ENCODE peak calls at places on chromosomes 2 and 18, in four cellular contexts. One of them, this sample, is unnamed.

GRCh38 chr2:165274698-165275097 is 35.5 kb downstream of the SCN2A start:
- DNase-seq in GM06990: no peak
- DNase-seq in GM23248: peak
- DNase-seq in lower leg skin: peak
- DNase-seq in this sample: no peak

GRCh38 chr2:234098675-234099195 is 48.2 kb downstream of the SPP2 start:
- DNase-seq in lower leg skin: no peak
- DNase-seq in GM23248: no peak
- DNase-seq in GM06990: no peak
- DNase-seq in this sample: no peak

GRCh38 chr2:65158557-65158956 is 28.7 kb upstream of the RAB1A start:
- DNase-seq in GM06990: no peak
- DNase-seq in lower leg skin: no peak
- DNase-seq in GM23248: no peak
- DNase-seq in this sample: no peak

GRCh38 chr2:217857624-217858506 is 144.9 kb downstream of the TNS1 start:
- DNase-seq in lower leg skin: no peak
- DNase-seq in GM06990: no peak
- DNase-seq in GM23248: no peak
- DNase-seq in this sample: no peak

GRCh38 chr2:179818546-179818945 is 42.9 kb downstream of the ZNF385B start:
- DNase-seq in GM06990: no peak
- DNase-seq in GM23248: peak
- DNase-seq in lower leg skin: no peak
- DNase-seq in this sample: no peak

GRCh38 chr2:159518321-159519005 is 97.9 kb downstream of the BAZ2B start:
- DNase-seq in lower leg skin: no peak
- DNase-seq in GM06990: no peak
- DNase-seq in GM23248: no peak
- DNase-seq in this sample: no peak

GRCh38 chr2:46989491-46990230 is 74.1 kb upstream of the MCFD2 start:
- DNase-seq in GM23248: no peak
- DNase-seq in GM06990: no peak
- DNase-seq in lower leg skin: no peak
- DNase-seq in this sample: no peak

GRCh38 chr2:11045294-11045693 is 110.0 kb upstream of the SLC66A3 start:
- DNase-seq in lower leg skin: no peak
- DNase-seq in GM23248: no peak
- DNase-seq in GM06990: no peak
- DNase-seq in this sample: no peak

GRCh38 chr2:170847716-170848115 is 31.0 kb downstream of the GAD1 start:
- DNase-seq in GM23248: no peak
- DNase-seq in GM06990: no peak
- DNase-seq in lower leg skin: no peak
- DNase-seq in this sample: no peak

GRCh38 chr2:176599796-176600485 is 330.7 kb downstream of the MTX2 start:
- DNase-seq in GM23248: no peak
- DNase-seq in GM06990: no peak
- DNase-seq in lower leg skin: no peak
- DNase-seq in this sample: no peak

GRCh38 chr18:64474751-64475150 is 325.9 kb upstream of the LINC00305 start:
- DNase-seq in GM06990: no peak
- DNase-seq in lower leg skin: no peak
- DNase-seq in GM23248: no peak
- DNase-seq in this sample: no peak

GRCh38 chr2:18585526-18585925 is 3.8 kb downstream of the NT5C1B start:
- DNase-seq in GM06990: no peak
- DNase-seq in lower leg skin: no peak
- DNase-seq in GM23248: peak
- DNase-seq in this sample: no peak

GRCh38 chr2:234313498-234313897 is 183.4 kb downstream of the ARL4C start:
- DNase-seq in GM06990: no peak
- DNase-seq in lower leg skin: no peak
- DNase-seq in GM23248: no peak
- DNase-seq in this sample: no peak

GRCh38 chr2:143356341-143356740 is 227.1 kb downstream of the ARHGAP15 start:
- DNase-seq in GM06990: no peak
- DNase-seq in GM23248: no peak
- DNase-seq in lower leg skin: no peak
- DNase-seq in this sample: no peak
- H3K4me3 ChIP-seq in GM06990: no peak
- H3K4me3 ChIP-seq in GM23248: no peak
- H3K4me3 ChIP-seq in lower leg skin: no peak
- H3K4me3 ChIP-seq in this sample: no peak

GRCh38 chr2:60485055-60485454 is 68.4 kb downstream of the BCL11A start:
- DNase-seq in GM06990: no peak
- DNase-seq in lower leg skin: no peak
- DNase-seq in GM23248: no peak
- DNase-seq in this sample: no peak
- H3K4me3 ChIP-seq in GM06990: no peak
- H3K4me3 ChIP-seq in lower leg skin: no peak
- H3K4me3 ChIP-seq in GM23248: no peak
- H3K4me3 ChIP-seq in this sample: no peak

DNA sequence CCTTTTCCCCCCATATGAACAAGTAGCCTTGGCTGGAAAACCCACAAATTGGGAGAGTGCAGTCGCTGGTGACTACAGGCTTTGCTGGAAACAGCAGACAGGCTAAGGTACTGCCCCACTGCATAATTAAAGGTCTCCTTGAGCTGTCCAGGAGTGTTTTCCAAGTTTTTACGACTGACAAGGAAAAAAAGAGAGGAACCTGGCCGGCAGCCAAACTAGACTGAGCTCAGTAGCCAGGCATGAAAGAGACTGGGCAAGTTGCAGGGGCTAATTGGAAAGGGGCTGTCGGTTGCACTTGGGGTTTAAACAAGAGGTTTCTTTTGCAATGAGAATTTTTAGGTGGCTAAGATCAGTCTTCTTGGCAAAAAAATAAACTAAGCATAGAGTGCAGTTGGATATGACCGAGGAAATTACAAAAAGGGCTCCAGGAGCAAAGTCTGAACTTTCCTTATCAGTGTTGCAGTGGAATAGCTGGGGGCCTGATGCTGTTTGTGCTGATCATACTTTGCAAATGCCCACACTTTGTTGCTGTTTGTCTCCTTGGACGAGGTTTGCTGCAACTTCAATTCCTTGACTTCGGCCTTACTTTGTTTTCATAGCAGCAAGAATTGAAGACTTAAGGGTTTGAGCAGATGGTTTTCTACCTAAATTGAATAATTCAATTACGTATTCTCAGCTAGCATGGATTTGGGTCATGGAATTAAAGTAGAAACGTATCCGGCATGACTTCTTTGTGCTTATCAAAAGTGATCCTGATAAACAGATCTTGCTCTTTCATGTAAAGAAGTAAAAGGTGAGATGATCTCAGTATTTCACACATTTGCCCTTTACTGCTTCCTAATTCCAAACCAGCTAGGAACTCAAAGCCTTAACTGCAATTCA is 2.2 kb downstream of the GULP1 start:
- DNase-seq in GM23248: peak
- DNase-seq in lower leg skin: peak
- DNase-seq in GM06990: no peak
- DNase-seq in this sample: no peak
- H3K4me3 ChIP-seq in GM23248: peak
- H3K4me3 ChIP-seq in lower leg skin: no peak
- H3K4me3 ChIP-seq in GM06990: no peak
- H3K4me3 ChIP-seq in this sample: peak

GRCh38 chr2:7633556-7634153 is 716.4 kb downstream of the RNF144A start:
- DNase-seq in GM23248: no peak
- DNase-seq in lower leg skin: no peak
- DNase-seq in GM06990: no peak
- DNase-seq in this sample: no peak

GRCh38 chr2:7634370-7634769 is 717.2 kb downstream of the RNF144A start:
- DNase-seq in lower leg skin: no peak
- DNase-seq in GM06990: no peak
- DNase-seq in GM23248: no peak
- DNase-seq in this sample: no peak

GRCh38 chr2:7639476-7639875 is 722.3 kb downstream of the RNF144A start:
- DNase-seq in GM23248: no peak
- DNase-seq in GM06990: no peak
- DNase-seq in lower leg skin: no peak
- DNase-seq in this sample: no peak
- H3K4me3 ChIP-seq in GM23248: no peak
- H3K4me3 ChIP-seq in GM06990: no peak
- H3K4me3 ChIP-seq in lower leg skin: no peak
- H3K4me3 ChIP-seq in this sample: no peak

DNA sequence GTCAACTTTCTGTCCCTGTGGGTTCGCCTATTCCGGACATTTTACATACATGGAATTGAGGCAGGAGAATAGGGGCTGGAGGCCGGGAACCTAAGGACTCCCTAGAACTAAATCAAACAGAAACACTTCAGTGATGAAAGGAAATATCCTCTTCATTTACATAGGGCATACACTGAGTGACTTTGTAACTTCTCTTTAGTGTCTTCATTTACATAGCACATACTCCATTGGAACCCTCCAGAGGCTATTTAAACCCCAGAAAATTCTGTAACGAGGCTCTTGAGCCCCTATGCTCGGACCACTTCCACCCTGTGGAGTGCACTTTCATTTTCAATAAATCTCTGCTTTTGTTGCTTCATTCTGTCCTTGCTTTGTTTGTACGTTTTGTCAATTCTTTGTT is 56.4 kb downstream of the CCDC195 start:
- DNase-seq in lower leg skin: no peak
- DNase-seq in GM06990: no peak
- DNase-seq in GM23248: no peak
- DNase-seq in this sample: no peak
- H3K4me3 ChIP-seq in lower leg skin: no peak
- H3K4me3 ChIP-seq in GM06990: no peak
- H3K4me3 ChIP-seq in GM23248: no peak
- H3K4me3 ChIP-seq in this sample: no peak

DNA sequence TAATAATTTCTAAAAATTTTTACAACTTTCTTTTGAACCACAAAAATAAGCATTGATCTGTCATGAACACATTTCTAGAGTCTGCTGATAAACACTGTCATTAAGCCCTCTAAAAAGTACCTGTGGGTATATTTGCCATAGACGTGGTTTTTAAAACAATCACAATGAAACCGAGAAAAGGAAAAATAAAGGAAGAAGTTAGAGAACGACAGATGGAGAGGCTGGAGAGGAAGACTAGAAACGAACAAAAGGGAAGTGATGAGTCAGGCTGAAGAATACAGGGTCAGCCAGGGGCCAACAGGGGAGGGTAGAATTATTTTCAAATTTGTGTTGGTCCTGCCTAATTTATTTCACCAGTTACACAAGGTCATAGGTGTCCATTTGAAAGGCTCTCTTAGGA is 62.0 kb downstream of the MYL12B start:
- DNase-seq in GM06990: peak
- DNase-seq in GM23248: peak
- DNase-seq in lower leg skin: no peak
- DNase-seq in this sample: no peak
- H3K4me3 ChIP-seq in GM06990: no peak
- H3K4me3 ChIP-seq in GM23248: no peak
- H3K4me3 ChIP-seq in lower leg skin: no peak
- H3K4me3 ChIP-seq in this sample: no peak

DNA sequence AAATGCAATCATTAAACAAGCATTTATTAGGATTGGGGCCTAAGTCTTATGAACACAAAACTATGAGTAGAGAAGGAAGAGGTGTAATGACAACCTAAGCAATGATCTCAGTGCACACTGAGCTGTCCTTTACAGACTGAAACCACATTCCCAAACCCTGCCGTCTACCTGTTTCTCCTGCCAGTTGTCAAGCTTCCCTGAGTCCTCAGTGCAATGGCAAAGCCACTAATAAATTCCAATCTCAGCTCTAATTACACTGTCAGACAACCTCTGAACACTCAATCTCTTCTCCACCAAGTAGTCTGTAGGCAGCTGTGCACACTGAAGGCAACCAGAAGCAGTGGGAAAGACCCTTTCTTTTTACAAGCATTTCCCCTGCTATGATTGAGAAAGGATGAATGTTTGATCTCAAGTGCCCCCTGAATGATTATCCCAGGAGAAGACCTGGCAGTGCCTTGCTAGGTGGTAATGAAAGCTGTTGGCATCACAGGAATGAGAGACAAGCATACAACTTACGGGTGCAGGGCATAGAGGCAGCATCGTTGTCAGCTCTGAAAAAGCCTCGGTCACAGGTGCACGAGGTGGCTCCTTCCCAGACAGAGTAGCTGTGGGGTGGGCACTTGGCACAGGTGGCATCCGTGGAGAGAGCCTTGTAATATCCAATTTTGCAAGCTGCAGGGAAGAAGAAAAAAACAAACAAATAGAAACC is 71.4 kb downstream of the EPHA4 start:
- DNase-seq in lower leg skin: no peak
- DNase-seq in GM23248: no peak
- DNase-seq in GM06990: no peak
- DNase-seq in this sample: no peak
- H3K4me3 ChIP-seq in lower leg skin: no peak
- H3K4me3 ChIP-seq in GM23248: no peak
- H3K4me3 ChIP-seq in GM06990: no peak
- H3K4me3 ChIP-seq in this sample: no peak

DNA sequence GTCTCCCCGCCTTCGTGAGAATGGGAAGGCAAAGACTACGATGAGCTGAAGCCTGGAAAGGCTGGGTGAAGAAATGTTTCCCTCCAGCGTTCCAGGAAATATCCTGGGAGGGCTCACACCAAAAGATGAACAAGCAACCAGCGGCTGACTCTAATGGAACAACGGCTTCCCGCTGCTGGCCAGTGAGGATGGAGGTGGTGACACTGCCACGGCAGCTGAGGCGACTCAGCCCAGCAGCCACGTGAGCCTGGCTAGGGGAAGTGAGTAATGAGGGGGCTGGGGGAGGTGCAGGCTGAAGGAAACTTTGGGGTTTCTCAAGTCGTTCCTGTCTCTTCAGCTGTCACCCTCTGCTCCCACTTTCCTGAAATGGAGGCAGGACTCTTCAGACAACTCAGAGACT is 105.0 kb upstream of the SMAD7 start:
- DNase-seq in GM06990: peak
- DNase-seq in lower leg skin: peak
- DNase-seq in GM23248: peak
- DNase-seq in this sample: no peak
- H3K4me3 ChIP-seq in GM06990: no peak
- H3K4me3 ChIP-seq in lower leg skin: no peak
- H3K4me3 ChIP-seq in GM23248: no peak
- H3K4me3 ChIP-seq in this sample: peak

DNA sequence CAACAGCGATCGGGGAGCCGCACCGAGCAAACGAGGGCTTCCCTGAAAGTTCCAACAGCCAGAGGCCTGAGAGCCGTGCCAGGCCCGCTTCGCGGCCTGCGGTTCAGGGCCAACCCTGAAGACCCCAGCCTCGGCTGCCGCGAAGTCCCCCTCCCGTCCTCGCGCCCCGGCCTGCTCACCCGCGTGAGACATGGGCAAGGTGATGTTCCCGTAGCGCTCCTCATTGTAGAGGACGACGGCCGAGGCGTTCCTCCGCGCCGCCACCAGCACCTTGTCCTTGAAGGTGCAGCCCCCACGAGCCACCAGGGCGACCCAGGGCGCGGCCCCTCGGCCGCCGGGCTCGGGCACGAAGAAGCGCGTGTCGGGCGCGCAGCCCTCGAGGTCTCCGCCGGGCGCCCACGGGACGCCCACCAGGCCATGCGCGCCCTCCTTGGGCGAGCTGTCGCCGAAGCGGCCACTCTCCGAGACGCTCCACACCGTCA is 510 bp downstream of the RNF149 start:
- DNase-seq in lower leg skin: no peak
- DNase-seq in GM23248: peak
- DNase-seq in GM06990: peak
- DNase-seq in this sample: no peak
- H3K4me3 ChIP-seq in lower leg skin: peak
- H3K4me3 ChIP-seq in GM23248: peak
- H3K4me3 ChIP-seq in GM06990: peak
- H3K4me3 ChIP-seq in this sample: peak